ENCODE peak calls at places on chromosomes 7 and 10, in five cellular contexts. One of them, this sample, is unnamed.

GRCh38 chr10:122555431-122555830 is 5.1 kb upstream of the DMBT1 start:
- DNase-seq in GM23338: no peak
- DNase-seq in AG04450: no peak
- DNase-seq in activated CD4-positive, alpha-beta T cell treated with anti-CD3 and anti-CD28 coated beads for 1 hour: no peak
- DNase-seq in upper lobe of right lung: no peak
- DNase-seq in this sample: no peak

GRCh38 chr7:66167773-66168367 is 37.3 kb upstream of the TPST1 start:
- DNase-seq in GM23338: no peak
- DNase-seq in AG04450: peak
- DNase-seq in activated CD4-positive, alpha-beta T cell treated with anti-CD3 and anti-CD28 coated beads for 1 hour: no peak
- DNase-seq in upper lobe of right lung: no peak
- DNase-seq in this sample: no peak

GRCh38 chr10:75398630-75399460 is 2.7 kb downstream of the ZNF503 start:
- DNase-seq in GM23338: peak
- DNase-seq in AG04450: no peak
- DNase-seq in activated CD4-positive, alpha-beta T cell treated with anti-CD3 and anti-CD28 coated beads for 1 hour: no peak
- DNase-seq in upper lobe of right lung: peak
- DNase-seq in this sample: no peak

GRCh38 chr7:44891791-44892190 is 6.5 kb upstream of the PURB start:
- DNase-seq in GM23338: no peak
- DNase-seq in AG04450: no peak
- DNase-seq in activated CD4-positive, alpha-beta T cell treated with anti-CD3 and anti-CD28 coated beads for 1 hour: no peak
- DNase-seq in upper lobe of right lung: no peak
- DNase-seq in this sample: no peak

GRCh38 chr7:94696981-94697670 is 41.2 kb upstream of the SGCE start:
- DNase-seq in GM23338: no peak
- DNase-seq in AG04450: peak
- DNase-seq in activated CD4-positive, alpha-beta T cell treated with anti-CD3 and anti-CD28 coated beads for 1 hour: no peak
- DNase-seq in upper lobe of right lung: no peak
- DNase-seq in this sample: peak

GRCh38 chr10:110303681-110304080 is 1.0 kb downstream of the SMNDC1 start:
- DNase-seq in GM23338: no peak
- DNase-seq in AG04450: no peak
- DNase-seq in activated CD4-positive, alpha-beta T cell treated with anti-CD3 and anti-CD28 coated beads for 1 hour: no peak
- DNase-seq in upper lobe of right lung: no peak
- DNase-seq in this sample: no peak

GRCh38 chr7:42106562-42106961 is 130.4 kb downstream of the GLI3 start:
- DNase-seq in GM23338: no peak
- DNase-seq in AG04450: no peak
- DNase-seq in activated CD4-positive, alpha-beta T cell treated with anti-CD3 and anti-CD28 coated beads for 1 hour: no peak
- DNase-seq in upper lobe of right lung: no peak
- DNase-seq in this sample: no peak

GRCh38 chr10:5490698-5491464 is 8.5 kb downstream of the CALML5 start:
- DNase-seq in GM23338: no peak
- DNase-seq in AG04450: no peak
- DNase-seq in activated CD4-positive, alpha-beta T cell treated with anti-CD3 and anti-CD28 coated beads for 1 hour: no peak
- DNase-seq in upper lobe of right lung: peak
- DNase-seq in this sample: no peak

GRCh38 chr7:28855538-28856217 is 102.5 kb downstream of the TRIL start:
- DNase-seq in GM23338: no peak
- DNase-seq in AG04450: peak
- DNase-seq in activated CD4-positive, alpha-beta T cell treated with anti-CD3 and anti-CD28 coated beads for 1 hour: no peak
- DNase-seq in upper lobe of right lung: no peak
- DNase-seq in this sample: no peak

GRCh38 chr10:129861776-129862530 is 102.1 kb downstream of the EBF3 start:
- DNase-seq in GM23338: no peak
- DNase-seq in AG04450: no peak
- DNase-seq in activated CD4-positive, alpha-beta T cell treated with anti-CD3 and anti-CD28 coated beads for 1 hour: no peak
- DNase-seq in upper lobe of right lung: no peak
- DNase-seq in this sample: no peak

GRCh38 chr10:77085344-77085743 is 552.3 kb downstream of the KCNMA1 start:
- DNase-seq in GM23338: no peak
- DNase-seq in AG04450: no peak
- DNase-seq in activated CD4-positive, alpha-beta T cell treated with anti-CD3 and anti-CD28 coated beads for 1 hour: no peak
- DNase-seq in upper lobe of right lung: no peak
- DNase-seq in this sample: no peak

GRCh38 chr10:85648279-85648754 is 718.3 kb downstream of the GRID1 start:
- DNase-seq in GM23338: no peak
- DNase-seq in AG04450: no peak
- DNase-seq in activated CD4-positive, alpha-beta T cell treated with anti-CD3 and anti-CD28 coated beads for 1 hour: no peak
- DNase-seq in upper lobe of right lung: no peak
- DNase-seq in this sample: no peak

GRCh38 chr10:126119591-126119990 is 223.2 kb downstream of the FANK1 start:
- DNase-seq in GM23338: no peak
- DNase-seq in AG04450: no peak
- DNase-seq in activated CD4-positive, alpha-beta T cell treated with anti-CD3 and anti-CD28 coated beads for 1 hour: no peak
- DNase-seq in upper lobe of right lung: no peak
- DNase-seq in this sample: no peak

GRCh38 chr7:107078517-107078966 is 34.0 kb downstream of the PRKAR2B start:
- DNase-seq in GM23338: no peak
- DNase-seq in AG04450: peak
- DNase-seq in activated CD4-positive, alpha-beta T cell treated with anti-CD3 and anti-CD28 coated beads for 1 hour: no peak
- DNase-seq in upper lobe of right lung: peak
- DNase-seq in this sample: no peak

GRCh38 chr7:3592438-3593134 is 291.5 kb downstream of the SDK1 start:
- DNase-seq in GM23338: no peak
- DNase-seq in AG04450: no peak
- DNase-seq in activated CD4-positive, alpha-beta T cell treated with anti-CD3 and anti-CD28 coated beads for 1 hour: no peak
- DNase-seq in upper lobe of right lung: no peak
- DNase-seq in this sample: no peak

GRCh38 chr10:8051109-8051781 is 3.2 kb upstream of the GATA3 start:
- DNase-seq in GM23338: peak
- DNase-seq in AG04450: no peak
- DNase-seq in activated CD4-positive, alpha-beta T cell treated with anti-CD3 and anti-CD28 coated beads for 1 hour: no peak
- DNase-seq in upper lobe of right lung: no peak
- DNase-seq in this sample: no peak

GRCh38 chr10:93379366-93380042 is 102.6 kb downstream of the MYOF start:
- DNase-seq in GM23338: no peak
- DNase-seq in AG04450: peak
- DNase-seq in activated CD4-positive, alpha-beta T cell treated with anti-CD3 and anti-CD28 coated beads for 1 hour: no peak
- DNase-seq in upper lobe of right lung: no peak
- DNase-seq in this sample: peak

GRCh38 chr10:19154375-19154774 is 105.8 kb downstream of the MALRD1 start:
- DNase-seq in GM23338: no peak
- DNase-seq in AG04450: no peak
- DNase-seq in activated CD4-positive, alpha-beta T cell treated with anti-CD3 and anti-CD28 coated beads for 1 hour: no peak
- DNase-seq in upper lobe of right lung: no peak
- DNase-seq in this sample: no peak

GRCh38 chr7:18497800-18498199 is 2.3 kb downstream of the HDAC9 start:
- DNase-seq in GM23338: no peak
- DNase-seq in AG04450: no peak
- DNase-seq in activated CD4-positive, alpha-beta T cell treated with anti-CD3 and anti-CD28 coated beads for 1 hour: no peak
- DNase-seq in upper lobe of right lung: no peak
- DNase-seq in this sample: no peak

GRCh38 chr7:126570845-126571244 is 681.9 kb downstream of the GRM8 start:
- DNase-seq in GM23338: no peak
- DNase-seq in AG04450: no peak
- DNase-seq in activated CD4-positive, alpha-beta T cell treated with anti-CD3 and anti-CD28 coated beads for 1 hour: no peak
- DNase-seq in upper lobe of right lung: no peak
- DNase-seq in this sample: no peak

This sample was measured in brain pericyte.